ENCODE peak calls at places on chromosomes 4 and X, in six cellular contexts. T is ascending aorta, Z is Caco-2, G is heart right ventricle, A is mammary epithelial cell, S is tibial nerve. F is an unnamed sample.

GRCh38 chrX:15334561-15334960 is 762 bp downstream of the PIGA start:
- DNase-seq in T (no peak), Z (no peak), G (no peak), A (peak; percentile 74), S (no peak), F (no peak)

GRCh38 chr4:163233321-163233720 is 66.6 kb upstream of the NAF1 start:
- DNase-seq in T (no peak), Z (no peak), G (no peak), A (no peak), S (no peak), F (no peak)

GRCh38 chr4:26731342-26731741 is 129.3 kb upstream of the STIM2 start:
- DNase-seq in T (no peak), Z (no peak), G (no peak), A (no peak), S (no peak), F (no peak)

GRCh38 chr4:71009796-71010588 is 16.5 kb downstream of the DCK start:
- DNase-seq in T (no peak), Z (no peak), G (no peak), A (peak; percentile 41), S (no peak), F (no peak)

GRCh38 chr4:98780111-98780549 is 121.7 kb upstream of the TSPAN5 start:
- DNase-seq in T (no peak), Z (peak; percentile 70), G (no peak), A (no peak), S (no peak), F (no peak)

GRCh38 chr4:53136954-53137353 is 228.9 kb downstream of the SCFD2 start:
- DNase-seq in T (no peak), Z (no peak), G (no peak), A (no peak), S (no peak), F (no peak)

GRCh38 chr4:6621556-6621927 is 18.9 kb upstream of the MRFAP1 start:
- DNase-seq in T (no peak), Z (no peak), G (no peak), A (no peak), S (no peak), F (no peak)

GRCh38 chrX:57251965-57252364 is 34.5 kb upstream of the FAAH2 start:
- DNase-seq in T (no peak), Z (no peak), G (no peak), A (no peak), S (no peak), F (no peak)

GRCh38 chrX:39427492-39428289 is 626.4 kb downstream of the MID1IP1 start:
- DNase-seq in T (no peak), Z (peak; percentile 38), G (no peak), A (peak; percentile 57), S (no peak), F (no peak)

GRCh38 chrX:115650449-115650848 is 89.5 kb downstream of the PLS3 start:
- DNase-seq in T (no peak), Z (no peak), G (no peak), A (no peak), S (no peak), F (no peak)

GRCh38 chrX:53235566-53235965 is 10.6 kb upstream of the KDM5C start:
- DNase-seq in T (no peak), Z (no peak), G (no peak), A (no peak), S (no peak), F (no peak)

GRCh38 chr4:104989363-104989762 is 157.3 kb upstream of the TET2 start:
- DNase-seq in T (no peak), Z (no peak), G (peak; percentile 9), A (peak; percentile 35), S (no peak), F (no peak)

GRCh38 chr4:173057906-173058305 is 110.7 kb upstream of the GALNT7 start:
- DNase-seq in T (no peak), Z (no peak), G (no peak), A (no peak), S (no peak), F (no peak)

GRCh38 chrX:120299928-120300327 is 11.3 kb downstream of the TMEM255A start:
- DNase-seq in T (no peak), Z (no peak), G (no peak), A (peak; percentile 19), S (no peak), F (no peak)

GRCh38 chrX:56033495-56034180 is 198.5 kb upstream of the KLF8 start:
- DNase-seq in T (no peak), Z (no peak), G (no peak), A (no peak), S (no peak), F (no peak)

GRCh38 chrX:137051978-137052640 is 18.3 kb upstream of the GPR101 start:
- DNase-seq in T (no peak), Z (peak; percentile 50), G (peak; percentile 34), A (peak; percentile 14), S (peak; percentile 18), F (peak; percentile 24)

GRCh38 chr4:74394476-74395136 is 29.7 kb downstream of the EREG start:
- DNase-seq in T (no peak), Z (no peak), G (no peak), A (peak; percentile 75), S (no peak), F (no peak)

GRCh38 chrX:136272325-136272724 is 21.1 kb upstream of the MAP7D3 start:
- DNase-seq in T (no peak), Z (no peak), G (no peak), A (no peak), S (no peak), F (no peak)

GRCh38 chrX:72301781-72302180 is 3.9 kb downstream of the CITED1 start:
- DNase-seq in T (no peak), Z (no peak), G (no peak), A (no peak), S (no peak), F (no peak)

GRCh38 chr4:121526509-121526908 is 145.7 kb upstream of the QRFPR start:
- DNase-seq in T (no peak), Z (no peak), G (no peak), A (no peak), S (no peak), F (no peak)

GRCh38 chr4:78622253-78622979 is 70.8 kb downstream of the ANXA3 start:
- DNase-seq in T (no peak), Z (peak; percentile 77), G (no peak), A (no peak), S (no peak), F (no peak)

GRCh38 chr4:11368701-11369115 is 60.0 kb downstream of the HS3ST1 start:
- DNase-seq in T (no peak), Z (no peak), G (no peak), A (no peak), S (no peak), F (no peak)

GRCh38 chr4:33063238-33063637 is 2343.1 kb downstream of the PCDH7 start:
- DNase-seq in T (no peak), Z (no peak), G (no peak), A (no peak), S (no peak), F (no peak)

GRCh38 chr4:174314770-174315169 is 31.1 kb downstream of the CEP44 start:
- DNase-seq in T (no peak), Z (no peak), G (no peak), A (peak; percentile 68), S (no peak), F (no peak)

GRCh38 chr4:76198411-76199237 is 15.0 kb downstream of the SCARB2 start:
- DNase-seq in T (no peak), Z (no peak), G (peak; percentile 79), A (peak; percentile 71), S (peak; percentile 79), F (peak; percentile 74)

GRCh38 chrX:42952621-42953020 is 174.7 kb upstream of the PPP1R2C start:
- DNase-seq in T (no peak), Z (no peak), G (no peak), A (peak; percentile 27), S (no peak), F (no peak)
- H3K9me3 ChIP-seq in T (no peaks in the 10 kb centered on the region), Z (no peaks in the 10 kb centered on the region), G (no peaks in the 10 kb centered on the region), A (peaks cover 2% of the 10 kb centered on the region), S (no peaks in the 10 kb centered on the region), F (no peaks in the 10 kb centered on the region)

DNA sequence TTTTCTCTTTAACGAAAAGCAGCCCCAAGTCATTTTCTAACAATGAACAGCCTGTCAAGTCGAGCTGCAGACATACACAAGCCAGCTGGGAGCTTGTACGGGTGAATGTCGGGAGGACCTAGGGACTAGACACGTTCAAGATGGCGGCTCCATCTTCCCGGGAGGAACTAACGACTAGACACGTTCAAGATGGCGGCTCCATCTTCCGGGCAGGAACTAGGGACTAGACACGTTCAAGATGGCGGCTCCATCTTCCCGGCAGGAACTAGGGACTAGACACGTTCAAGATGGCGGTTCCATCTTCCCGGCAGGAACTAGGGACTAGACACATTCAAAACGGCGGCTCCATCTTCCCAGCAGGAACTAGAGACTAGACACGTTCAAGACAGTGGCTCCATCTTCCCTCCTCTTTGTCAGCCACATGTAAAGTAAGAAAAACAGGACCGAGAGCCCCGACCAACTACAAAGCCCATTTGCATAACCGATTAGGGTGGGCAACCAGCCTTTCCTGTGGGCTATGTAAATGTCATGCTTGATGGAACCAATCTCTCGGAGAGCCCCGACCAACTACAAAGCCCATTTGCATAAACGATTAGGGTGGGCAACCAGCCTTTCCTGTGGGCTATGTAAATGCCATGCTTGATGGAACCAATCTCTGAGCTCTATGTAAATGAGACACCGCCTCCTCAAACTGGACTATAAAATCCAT is 175.5 kb downstream of the DHRSX start:
- DNase-seq in T (peak; percentile 46), Z (no peak), G (peak; percentile 47), A (peak; percentile 65), S (no peak), F (peak; percentile 19)
- H3K9me3 ChIP-seq in T (no peaks in the 10 kb centered on the region), Z (no peaks in the 10 kb centered on the region), G (no peaks in the 10 kb centered on the region), A (peaks cover 10% of the 10 kb centered on the region), S (no peaks in the 10 kb centered on the region), F (no peaks in the 10 kb centered on the region)

DNA sequence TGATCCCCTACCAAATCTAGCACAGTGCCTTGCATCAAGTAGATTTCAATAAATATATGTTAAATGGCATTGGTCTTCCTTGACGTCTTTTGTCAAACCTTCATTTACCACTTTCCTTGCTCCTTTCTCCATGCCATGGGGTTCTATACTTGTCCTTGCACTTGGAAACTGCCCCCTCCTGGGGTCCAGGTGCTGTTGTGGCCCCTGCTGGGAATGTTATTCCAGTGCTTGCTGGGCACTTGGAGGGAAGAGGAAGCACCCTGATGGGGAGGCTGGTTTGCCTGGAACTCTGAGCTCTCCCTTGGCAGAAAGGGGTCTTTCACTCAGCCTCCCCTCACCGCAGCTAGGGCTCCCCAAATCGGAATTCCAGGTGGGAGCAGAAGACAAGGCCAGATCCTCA is 18.9 kb downstream of the ZNF275 start:
- DNase-seq in T (no peak), Z (no peak), G (no peak), A (no peak), S (no peak), F (no peak)
- H3K9me3 ChIP-seq in T (no peaks in the 10 kb centered on the region), Z (no peaks in the 10 kb centered on the region), G (no peaks in the 10 kb centered on the region), A (peaks cover 13% of the 10 kb centered on the region), S (no peaks in the 10 kb centered on the region), F (no peaks in the 10 kb centered on the region)

GRCh38 chr4:82753725-82754410 is 44.7 kb downstream of the SCD5 start:
- DNase-seq in T (no peak), Z (no peak), G (peak; percentile 23), A (peak; percentile 66), S (no peak), F (no peak)

GRCh38 chr4:82758701-82759685 is 39.6 kb downstream of the SCD5 start:
- DNase-seq in T (no peak), Z (no peak), G (no peak), A (no peak), S (no peak), F (no peak)

GRCh38 chr4:82753238-82753637 is 45.4 kb downstream of the SCD5 start:
- DNase-seq in T (no peak), Z (no peak), G (no peak), A (peak; percentile 64), S (no peak), F (no peak)

GRCh38 chr4:82754546-82755165 is 43.9 kb downstream of the SCD5 start:
- DNase-seq in T (no peak), Z (no peak), G (no peak), A (no peak), S (no peak), F (no peak)

GRCh38 chr4:82756061-82756460 is 42.5 kb downstream of the SCD5 start:
- DNase-seq in T (no peak), Z (no peak), G (no peak), A (no peak), S (no peak), F (no peak)
- H3K9me3 ChIP-seq in T (no peaks in the 10 kb centered on the region), Z (no peaks in the 10 kb centered on the region), G (no peaks in the 10 kb centered on the region), A (no peaks in the 10 kb centered on the region), S (no peaks in the 10 kb centered on the region), F (no peaks in the 10 kb centered on the region)